ENCODE peak calls at places on chromosomes 5 and 9, in seven cellular contexts. F is keratinocyte, W is psoas muscle, Z is cardiac muscle cell, H is dorsolateral prefrontal cortex, U is GM06990, Y is nephron progenitor cell. R is an unnamed sample.

GRCh38 chr5:164002653-164003052 is 497.2 kb downstream of the MAT2B start:
- DNase-seq in Z (peak; percentile 5), F (no peak), H (peak; percentile 40), Y (no peak), W (no peak), U (no peak), R (no peak)

GRCh38 chr5:171938358-171938757 is 68.1 kb downstream of the FBXW11 start:
- DNase-seq in H (no peak), Z (no peak), F (no peak), Y (no peak), U (no peak), W (no peak), R (no peak)

GRCh38 chr5:10018670-10019069 is 231.0 kb downstream of the ATPSCKMT start:
- DNase-seq in U (no peak), W (no peak), F (no peak), H (no peak), Y (no peak), Z (peak; percentile 93), R (no peak)

GRCh38 chr9:72509053-72509452 is 12.4 kb upstream of the TMC1 start:
- DNase-seq in U (peak; percentile 6), W (no peak), H (no peak), Y (no peak), F (no peak), Z (peak; percentile 72), R (no peak)

GRCh38 chr5:78989080-78989479 is 4.0 kb upstream of the ARSB start:
- DNase-seq in H (no peak), Z (no peak), Y (no peak), F (no peak), U (no peak), W (no peak), R (no peak)

GRCh38 chr5:172870807-172871431 is 36.9 kb downstream of the ERGIC1 start:
- DNase-seq in Y (peak; percentile 65), F (peak; percentile 71), Z (no peak), U (no peak), H (no peak), W (peak; percentile 67), R (no peak)

GRCh38 chr9:84886866-84887265 is 217.3 kb downstream of the NTRK2 start:
- DNase-seq in Z (no peak), W (no peak), Y (no peak), H (no peak), U (no peak), F (no peak), R (no peak)

GRCh38 chr5:95347516-95348140 is 43.5 kb upstream of the FAM81B start:
- DNase-seq in Y (no peak), W (no peak), Z (no peak), U (no peak), H (no peak), F (no peak), R (no peak)

GRCh38 chr5:56757077-56757476 is 58.3 kb upstream of the MAP3K1 start:
- DNase-seq in U (no peak), W (no peak), H (no peak), F (no peak), Z (no peak), Y (no peak), R (no peak)

GRCh38 chr5:133358271-133358670 is 254.1 kb downstream of the FSTL4 start:
- DNase-seq in Z (no peak), H (no peak), W (no peak), Y (no peak), U (no peak), F (no peak), R (no peak)

GRCh38 chr5:3590253-3590966 is 5.2 kb upstream of the IRX1 start:
- DNase-seq in F (no peak), U (no peak), Y (peak; percentile 45), W (no peak), H (no peak), Z (no peak), R (no peak)

GRCh38 chr9:113526841-113527240 is 63.3 kb downstream of the RGS3 start:
- DNase-seq in Y (no peak), Z (no peak), H (no peak), U (no peak), W (no peak), F (no peak), R (no peak)

GRCh38 chr5:63553069-63553468 is 409.2 kb downstream of the HTR1A start:
- DNase-seq in F (no peak), U (no peak), Y (no peak), W (no peak), Z (no peak), H (no peak), R (no peak)

GRCh38 chr9:29325855-29326254 is 1752.6 kb upstream of the C9orf72 start:
- DNase-seq in U (no peak), F (no peak), H (no peak), W (no peak), Z (no peak), Y (no peak), R (no peak)

GRCh38 chr5:24823625-24824024 is 178.8 kb upstream of the CDH10 start:
- DNase-seq in U (no peak), W (no peak), Z (no peak), F (peak; percentile 36), H (no peak), Y (no peak), R (peak; percentile 81)

GRCh38 chr5:145360936-145361335 is 474.2 kb downstream of the PRELID2 start:
- DNase-seq in Y (no peak), H (no peak), Z (peak; percentile 35), W (no peak), F (no peak), U (no peak), R (no peak)

GRCh38 chr9:79233542-79233941 is 338.2 kb upstream of the TLE4 start:
- DNase-seq in U (no peak), W (no peak), Z (peak; percentile 77), H (no peak), Y (no peak), F (peak; percentile 13), R (no peak)

DNA sequence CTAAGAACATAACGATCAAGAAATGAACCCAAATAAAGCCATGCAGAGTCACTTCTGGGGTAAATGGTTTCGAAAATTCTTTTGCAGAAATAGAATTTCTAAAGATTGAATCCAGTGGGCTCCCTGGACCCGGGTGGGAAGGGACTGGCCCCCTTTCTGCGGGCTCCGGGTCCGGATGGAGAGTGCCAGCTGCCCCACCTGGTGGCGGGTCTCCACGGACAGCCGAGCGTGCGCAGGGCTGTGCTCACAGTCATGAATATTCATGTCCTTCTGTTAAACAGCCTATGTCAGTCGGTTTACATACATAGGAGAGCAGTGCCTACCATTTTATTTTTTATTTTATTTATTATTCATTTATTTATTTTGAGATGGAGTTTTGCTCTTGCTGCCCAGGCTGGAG is 4.7 kb upstream of the PPP1R26 start:
- DNase-seq in Z (peak; percentile 21), W (no peak), Y (peak; percentile 69), H (peak; percentile 72), F (no peak), U (no peak), R (no peak)
- TF ChIP-seq CTCF in Z (peak; percentile 44), W (no peak), Y (peak; percentile 57), H (peak; percentile 42), F (peak; percentile 27), U (peak; percentile 59), R (peak; percentile 22)

GRCh38 chr9:75588808-75589207 is 301.7 kb upstream of the PCSK5 start:
- DNase-seq in H (no peak), F (no peak), U (no peak), Y (no peak), W (no peak), Z (no peak), R (no peak)
- TF ChIP-seq CTCF in H (peak; percentile 15), F (peak; percentile 34), U (peak; percentile 43), Y (peak; percentile 26), W (no peak), Z (no peak), R (peak; percentile 27)

GRCh38 chr5:54930736-54931135 is 54.7 kb downstream of the ESM1 start:
- DNase-seq in Y (no peak), F (no peak), H (no peak), U (no peak), W (no peak), Z (no peak), R (no peak)

DNA sequence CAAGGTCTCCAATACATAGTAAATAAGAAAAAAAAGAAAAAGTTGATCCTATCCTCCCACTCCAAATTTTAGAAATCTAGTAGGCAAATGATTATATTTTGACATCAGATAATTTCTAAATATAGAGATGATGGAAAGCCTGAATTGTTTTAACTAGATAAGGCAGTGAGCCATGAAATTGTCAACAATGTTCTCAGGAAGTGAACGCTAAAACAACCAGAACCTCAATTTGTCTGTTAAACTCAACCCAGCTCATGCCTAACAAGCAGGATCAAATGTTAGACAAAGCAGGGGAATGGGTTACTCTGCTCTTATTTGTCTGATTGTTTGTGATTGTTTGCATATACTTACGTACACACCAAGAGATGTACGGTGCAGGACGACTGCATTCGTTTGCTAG is 49.2 kb downstream of the ESM1 start:
- DNase-seq in Z (no peak), W (no peak), F (no peak), Y (no peak), U (no peak), H (no peak), R (no peak)
- TF ChIP-seq CTCF in Z (no peak), W (no peak), F (no peak), Y (no peak), U (no peak), H (no peak), R (no peak)

GRCh38 chr9:12819436-12820185 is 44.8 kb downstream of the LURAP1L start:
- DNase-seq in F (no peak), H (no peak), Z (no peak), W (no peak), Y (no peak), U (no peak), R (no peak)
- TF ChIP-seq CTCF in F (peak; percentile 57), H (peak; percentile 32), Z (peak; percentile 21), W (peak; percentile 27), Y (no peak), U (peak; percentile 60), R (peak; percentile 32)

GRCh38 chr5:72046106-72046505 is 61.2 kb upstream of the MAP1B start:
- DNase-seq in Z (no peak), F (no peak), W (no peak), U (no peak), Y (no peak), H (no peak), R (no peak)
- TF ChIP-seq CTCF in Z (no peak), F (no peak), W (no peak), U (no peak), Y (no peak), H (no peak), R (no peak)

DNA sequence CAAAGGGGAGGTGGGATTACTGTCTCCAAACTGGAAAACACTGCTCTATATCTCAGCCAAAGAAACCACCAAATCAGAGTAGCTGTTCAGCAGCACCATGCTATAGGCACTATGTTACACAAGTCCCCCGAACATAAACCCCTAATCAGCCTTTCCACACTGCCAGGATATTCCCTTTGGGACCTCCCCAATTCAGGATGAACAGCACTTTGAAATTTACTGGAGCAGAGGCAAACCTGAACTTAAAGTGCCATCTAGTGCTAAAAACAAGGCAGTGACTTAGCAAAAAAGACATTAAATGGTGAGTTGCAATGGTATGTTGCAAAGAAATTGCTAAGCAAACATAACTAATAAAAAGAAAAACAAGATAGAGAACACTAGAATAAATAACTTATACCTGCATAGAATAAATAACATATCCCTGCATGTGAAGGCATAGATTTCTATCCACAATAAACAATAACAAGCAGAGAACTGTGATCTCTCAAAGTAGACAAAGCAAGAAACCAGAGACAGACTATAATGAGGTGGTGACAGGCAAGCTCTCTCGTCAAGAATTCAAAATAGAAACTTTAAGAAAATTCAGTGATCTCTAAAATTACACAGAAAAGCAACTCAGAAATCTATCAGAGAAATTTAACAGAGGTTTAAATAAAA is 584.4 kb upstream of the ACO1 start:
- DNase-seq in Y (peak; percentile 12), Z (peak; percentile 57), H (no peak), U (no peak), W (no peak), F (no peak), R (no peak)
- TF ChIP-seq CTCF in Y (peak; percentile 69), Z (peak; percentile 43), H (no peak), U (peak; percentile 49), W (peak; percentile 41), F (peak; percentile 55), R (peak; percentile 81)

R was measured in RWPE2.